ENCODE peak calls at places on chromosomes 5 and 9, in seven cellular contexts. Y is neural progenitor cell, L is upper lobe of right lung, F is Peyer's patch, A is IMR-90, W is OCI-LY7, G is PC-3. U is an unnamed sample.

GRCh38 chr9:346114-346513 is 131.4 kb downstream of the DOCK8 start:
- DNase-seq in Y (no peak), L (no peak), F (no peak), A (no peak), W (no peak), G (no peak), U (no peak)

GRCh38 chr5:103446813-103447212 is 115.8 kb downstream of the NUDT12 start:
- DNase-seq in Y (no peak), L (no peak), F (no peak), A (peak; percentile 61), W (no peak), G (peak; percentile 88), U (no peak)

GRCh38 chr5:79890119-79890870 is 100.8 kb downstream of the MTX3 start:
- DNase-seq in Y (no peak), L (no peak), F (no peak), A (no peak), W (peak; percentile 75), G (no peak), U (no peak)

GRCh38 chr5:76851713-76852369 is 2.0 kb downstream of the S100Z start:
- DNase-seq in Y (no peak), L (no peak), F (no peak), A (no peak), W (peak; percentile 49), G (no peak), U (no peak)

GRCh38 chr9:90546200-90546599 is 96.4 kb downstream of the DIRAS2 start:
- DNase-seq in Y (peak; percentile 93), L (no peak), F (no peak), A (peak; percentile 94), W (no peak), G (peak; percentile 49), U (no peak)

GRCh38 chr9:97807681-97808080 is 45.3 kb upstream of the FOXE1 start:
- DNase-seq in Y (no peak), L (no peak), F (no peak), A (no peak), W (no peak), G (peak; percentile 40), U (no peak)

GRCh38 chr5:157575096-157575872 is at the start of gene ADAM19:
- DNase-seq in Y (peak; percentile 85), L (peak; percentile 71), F (peak; percentile 71), A (peak; percentile 53), W (peak; percentile 75), G (peak; percentile 86), U (peak; percentile 42)

GRCh38 chr5:10596310-10596703 is 32.4 kb downstream of the ANKRD33B start:
- DNase-seq in Y (no peak), L (no peak), F (no peak), A (no peak), W (no peak), G (no peak), U (no peak)

GRCh38 chr9:135081264-135081660 is 6.2 kb upstream of the OLFM1 start:
- DNase-seq in Y (no peak), L (peak; percentile 47), F (no peak), A (no peak), W (no peak), G (no peak), U (no peak)

GRCh38 chr5:33867236-33867635 is 24.6 kb downstream of the ADAMTS12 start:
- DNase-seq in Y (no peak), L (no peak), F (no peak), A (peak; percentile 36), W (no peak), G (no peak), U (no peak)

GRCh38 chr9:120713257-120714087 is 798 bp downstream of the MEGF9 start:
- DNase-seq in Y (peak; percentile 18), L (peak; percentile 71), F (peak; percentile 57), A (no peak), W (no peak), G (peak; percentile 29), U (peak; percentile 60)

GRCh38 chr9:15824310-15824709 is 271.5 kb downstream of the CCDC171 start:
- DNase-seq in Y (peak; percentile 7), L (no peak), F (no peak), A (peak; percentile 21), W (peak; percentile 17), G (peak; percentile 6), U (no peak)

GRCh38 chr5:107378218-107378899 is 292.4 kb downstream of the EFNA5 start:
- DNase-seq in Y (no peak), L (no peak), F (peak; percentile 63), A (peak; percentile 18), W (peak; percentile 63), G (peak; percentile 2), U (no peak)

GRCh38 chr5:179229331-179229761 is 115.9 kb downstream of the ADAMTS2 start:
- DNase-seq in Y (no peak), L (peak; percentile 41), F (peak; percentile 18), A (no peak), W (no peak), G (no peak), U (no peak)

GRCh38 chr9:16787724-16788123 is 82.7 kb downstream of the BNC2 start:
- DNase-seq in Y (no peak), L (no peak), F (no peak), A (peak; percentile 65), W (no peak), G (peak; percentile 33), U (no peak)

GRCh38 chr5:126777974-126778674 is 1.2 kb downstream of the LMNB1 start:
- DNase-seq in Y (peak; percentile 98), L (peak; percentile 91), F (peak; percentile 96), A (peak; percentile 95), W (peak; percentile 97), G (peak; percentile 93), U (peak; percentile 83)

GRCh38 chr5:135095871-135096270 is 61.8 kb upstream of the PITX1 start:
- DNase-seq in Y (no peak), L (no peak), F (peak; percentile 27), A (no peak), W (no peak), G (no peak), U (no peak)

GRCh38 chr5:154366353-154366752 is 79.4 kb upstream of the SAP30L start:
- DNase-seq in Y (no peak), L (no peak), F (no peak), A (peak; percentile 82), W (no peak), G (no peak), U (no peak)

GRCh38 chr5:164203581-164204225 is 698.3 kb downstream of the MAT2B start:
- DNase-seq in Y (no peak), L (no peak), F (no peak), A (peak; percentile 68), W (no peak), G (peak; percentile 31), U (no peak)

GRCh38 chr5:168114444-168115017 is 176.9 kb upstream of the WWC1 start:
- DNase-seq in Y (peak; percentile 66), L (peak; percentile 73), F (peak; percentile 86), A (peak; percentile 14), W (peak; percentile 13), G (peak; percentile 68), U (no peak)

GRCh38 chr5:181107699-181108098 is 23.3 kb downstream of the OR2V1 start:
- DNase-seq in Y (no peak), L (no peak), F (peak; percentile 17), A (no peak), W (no peak), G (no peak), U (no peak)

GRCh38 chr9:34087370-34087769 is 38.7 kb upstream of the UBAP2 start:
- DNase-seq in Y (no peak), L (no peak), F (no peak), A (no peak), W (peak; percentile 35), G (no peak), U (no peak)

GRCh38 chr9:34093578-34093977 is 32.9 kb downstream of the DCAF12 start:
- DNase-seq in Y (no peak), L (no peak), F (no peak), A (no peak), W (no peak), G (no peak), U (no peak)

GRCh38 chr9:34085581-34086500 is 37.2 kb upstream of the UBAP2 start:
- DNase-seq in Y (no peak), L (no peak), F (no peak), A (peak; percentile 30), W (no peak), G (no peak), U (no peak)

GRCh38 chr9:34086889-34087288 is 38.2 kb upstream of the UBAP2 start:
- DNase-seq in Y (no peak), L (no peak), F (no peak), A (peak; percentile 6), W (no peak), G (no peak), U (no peak)

DNA sequence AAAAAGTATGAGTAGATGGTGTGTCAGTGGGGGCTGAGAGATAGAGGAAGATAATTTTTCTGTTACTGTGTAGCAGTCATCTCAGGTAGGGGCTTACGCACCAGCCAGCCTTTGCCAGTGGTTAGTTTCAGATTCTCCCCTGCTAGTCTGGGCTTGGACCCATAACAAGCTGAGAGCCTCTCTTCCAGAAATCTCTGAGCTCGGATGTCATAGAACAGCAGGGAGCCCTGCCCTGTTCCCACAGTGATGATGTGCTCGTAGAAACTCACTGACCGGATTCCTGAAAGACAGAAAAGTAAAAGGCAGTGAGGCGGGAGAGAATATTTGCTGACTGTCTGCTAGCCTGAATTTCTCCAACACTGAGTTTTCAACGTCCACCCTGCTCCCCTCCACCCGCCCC is 37.2 kb downstream of the DCAF12 start:
- DNase-seq in Y (no peak), L (no peak), F (no peak), A (no peak), W (no peak), G (no peak), U (no peak)
- H3K36me3 ChIP-seq in Y (no peaks in the 10 kb centered on the region), L (peaks cover 88% of the 10 kb centered on the region), F (no peaks in the 10 kb centered on the region), A (peaks cover 53% of the 10 kb centered on the region), W (peaks cover 70% of the 10 kb centered on the region), G (peaks cover 7% of the 10 kb centered on the region), U (no peaks in the 10 kb centered on the region)

GRCh38 chr9:88355166-88355565 is 33.1 kb upstream of the SPIN1 start:
- DNase-seq in Y (no peak), L (no peak), F (no peak), A (peak; percentile 31), W (no peak), G (peak; percentile 81), U (no peak)
- H3K9me3 ChIP-seq in Y (no peaks in the 10 kb centered on the region), L (no peaks in the 10 kb centered on the region), F (peaks cover 9% of the 10 kb centered on the region), A (peaks cover 9% of the 10 kb centered on the region), W (no peaks in the 10 kb centered on the region), G (no peaks in the 10 kb centered on the region), U (no peaks in the 10 kb centered on the region)

GRCh38 chr5:884345-885126 is 8.1 kb downstream of the BRD9 start:
- DNase-seq in Y (no peak), L (no peak), F (no peak), A (no peak), W (no peak), G (no peak), U (no peak)
- H3K36me3 ChIP-seq in Y (peaks cover 10% of the 10 kb centered on the region), L (peaks cover 84% of the 10 kb centered on the region), F (no peaks in the 10 kb centered on the region), A (peaks cover 76% of the 10 kb centered on the region), W (peaks cover 91% of the 10 kb centered on the region), G (peaks cover 88% of the 10 kb centered on the region), U (no peaks in the 10 kb centered on the region)

GRCh38 chr9:77019010-77019809 is at the start of gene FOXB2:
- DNase-seq in Y (peak; percentile 45), L (no peak), F (no peak), A (no peak), W (no peak), G (no peak), U (no peak)

GRCh38 chr9:77019810-77020437 is 469 bp downstream of the FOXB2 start:
- DNase-seq in Y (peak; percentile 27), L (no peak), F (no peak), A (no peak), W (no peak), G (no peak), U (no peak)

GRCh38 chr9:77017505-77017894 is 2.0 kb upstream of the FOXB2 start:
- DNase-seq in Y (no peak), L (no peak), F (no peak), A (no peak), W (no peak), G (no peak), U (no peak)

GRCh38 chr9:77016526-77017504 is 2.6 kb upstream of the FOXB2 start:
- DNase-seq in Y (peak; percentile 71), L (no peak), F (no peak), A (no peak), W (no peak), G (no peak), U (no peak)

GRCh38 chr9:77018058-77019009 is 1.1 kb upstream of the FOXB2 start:
- DNase-seq in Y (peak; percentile 82), L (no peak), F (no peak), A (no peak), W (no peak), G (no peak), U (no peak)
- H3K9me3 ChIP-seq in Y (no peaks in the 10 kb centered on the region), L (no peaks in the 10 kb centered on the region), F (no peaks in the 10 kb centered on the region), A (peaks cover 22% of the 10 kb centered on the region), W (no peaks in the 10 kb centered on the region), G (no peaks in the 10 kb centered on the region), U (no peaks in the 10 kb centered on the region)